ENCODE peak calls at places on chromosomes 7 and 10, in four cellular contexts. T is endothelial cell of umbilical vein, G is uterus, B is heart right ventricle. L is an unnamed sample.

GRCh38 chr10:102675887-102676616 is 31.8 kb downstream of the TRIM8 start:
- DNase-seq in B (peak; percentile 50), G (peak; percentile 34), T (no peak), L (peak; percentile 10)

GRCh38 chr7:47506716-47507354 is 75.1 kb downstream of the TNS3 start:
- DNase-seq in B (no peak), G (peak; percentile 30), T (no peak), L (no peak)

GRCh38 chr10:131216681-131217230 is 94.8 kb downstream of the TCERG1L start:
- DNase-seq in B (no peak), T (no peak), G (no peak), L (peak; percentile 49)

GRCh38 chr10:80500572-80501380 is 36.9 kb upstream of the SH2D4B start:
- DNase-seq in G (no peak), T (no peak), B (peak; percentile 76), L (no peak)

GRCh38 chr7:25256424-25256823 is 28.1 kb upstream of the NPVF start:
- DNase-seq in G (no peak), B (peak; percentile 17), T (no peak), L (no peak)

GRCh38 chr7:102398543-102398942 is 2.4 kb downstream of the PRKRIP1 start:
- DNase-seq in B (no peak), T (no peak), G (no peak), L (no peak)

GRCh38 chr10:101690461-101690860 is 4.5 kb downstream of the FBXW4 start:
- DNase-seq in B (no peak), G (no peak), T (no peak), L (no peak)

GRCh38 chr10:74058658-74059057 is 60.7 kb downstream of the VCL start:
- DNase-seq in T (peak; percentile 39), B (no peak), G (no peak), L (no peak)

GRCh38 chr7:129610709-129611245 is 743 bp upstream of the NRF1 start:
- DNase-seq in G (no peak), T (no peak), B (no peak), L (no peak)

GRCh38 chr7:90726623-90727022 is 130.5 kb downstream of the CDK14 start:
- DNase-seq in T (no peak), G (no peak), B (no peak), L (no peak)

GRCh38 chr10:112345202-112345601 is 28.7 kb upstream of the ACSL5 start:
- DNase-seq in B (no peak), G (no peak), T (no peak), L (no peak)

GRCh38 chr10:49571419-49571818 is 32.5 kb upstream of the ERCC6 start:
- DNase-seq in T (no peak), B (no peak), G (no peak), L (no peak)

GRCh38 chr10:7338469-7338868 is 72.4 kb downstream of the SFMBT2 start:
- DNase-seq in B (no peak), G (no peak), T (no peak), L (no peak)

DNA sequence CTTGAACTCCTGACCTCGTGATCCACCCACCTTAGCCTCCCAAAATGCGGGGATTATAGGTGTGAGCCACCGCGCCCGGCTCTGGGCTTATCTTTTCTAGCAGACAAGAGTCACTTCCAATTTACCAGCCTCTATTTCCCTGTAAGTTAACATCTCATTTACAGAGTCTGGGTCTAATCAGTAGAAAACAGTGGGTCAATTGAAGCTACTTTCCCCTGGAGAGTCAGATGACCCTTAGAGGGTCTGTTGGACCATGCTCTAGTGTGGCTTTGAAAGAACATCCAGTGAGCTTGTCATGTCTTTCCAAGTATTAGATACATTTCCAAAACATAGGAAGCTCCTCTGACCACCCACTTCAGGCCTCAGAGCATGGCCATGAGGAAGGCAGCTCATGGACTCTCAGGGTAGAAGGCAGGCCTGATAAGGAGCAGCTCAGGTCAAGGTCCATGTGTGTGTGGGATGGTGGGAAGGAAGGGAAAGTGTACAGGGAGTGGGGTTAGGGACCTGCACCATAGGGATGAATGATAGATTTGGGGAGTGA is 27.6 kb upstream of the RBM20 start:
- DNase-seq in B (no peak), G (no peak), T (no peak), L (no peak)
- H3K4me1 ChIP-seq in B (no peaks in the 10 kb centered on the region), G (no peaks in the 10 kb centered on the region), T (no peaks in the 10 kb centered on the region), L (no peaks in the 10 kb centered on the region)

GRCh38 chr7:131517218-131517923 is 39.1 kb downstream of the PODXL start:
- DNase-seq in B (no peak), T (no peak), G (no peak), L (peak; percentile 19)
- TF ChIP-seq CTCF in B (no peak), T (no peak), G (no peak), L (no peak)

GRCh38 chr7:32888505-32888904 is 3.1 kb downstream of the KBTBD2 start:
- DNase-seq in B (no peak), T (no peak), G (no peak), L (no peak)
- H3K4me1 ChIP-seq in B (peaks cover 77% of the 10 kb centered on the region), T (peaks cover 41% of the 10 kb centered on the region), G (peaks cover 6% of the 10 kb centered on the region), L (peaks cover 67% of the 10 kb centered on the region)

GRCh38 chr10:21954132-21954531 is 49.4 kb downstream of the DNAJC1 start:
- DNase-seq in B (no peak), T (no peak), G (no peak), L (no peak)

GRCh38 chr10:21954690-21955089 is 48.8 kb downstream of the DNAJC1 start:
- DNase-seq in T (no peak), B (no peak), G (no peak), L (no peak)

GRCh38 chr10:21950566-21950965 is 53.0 kb downstream of the DNAJC1 start:
- DNase-seq in B (no peak), T (no peak), G (no peak), L (no peak)

GRCh38 chr10:21953585-21954057 is 49.9 kb downstream of the DNAJC1 start:
- DNase-seq in B (no peak), G (no peak), T (peak; percentile 70), L (no peak)
- TF ChIP-seq CTCF in B (peak; percentile 64), G (no peak), T (no peak), L (peak; percentile 17)

DNA sequence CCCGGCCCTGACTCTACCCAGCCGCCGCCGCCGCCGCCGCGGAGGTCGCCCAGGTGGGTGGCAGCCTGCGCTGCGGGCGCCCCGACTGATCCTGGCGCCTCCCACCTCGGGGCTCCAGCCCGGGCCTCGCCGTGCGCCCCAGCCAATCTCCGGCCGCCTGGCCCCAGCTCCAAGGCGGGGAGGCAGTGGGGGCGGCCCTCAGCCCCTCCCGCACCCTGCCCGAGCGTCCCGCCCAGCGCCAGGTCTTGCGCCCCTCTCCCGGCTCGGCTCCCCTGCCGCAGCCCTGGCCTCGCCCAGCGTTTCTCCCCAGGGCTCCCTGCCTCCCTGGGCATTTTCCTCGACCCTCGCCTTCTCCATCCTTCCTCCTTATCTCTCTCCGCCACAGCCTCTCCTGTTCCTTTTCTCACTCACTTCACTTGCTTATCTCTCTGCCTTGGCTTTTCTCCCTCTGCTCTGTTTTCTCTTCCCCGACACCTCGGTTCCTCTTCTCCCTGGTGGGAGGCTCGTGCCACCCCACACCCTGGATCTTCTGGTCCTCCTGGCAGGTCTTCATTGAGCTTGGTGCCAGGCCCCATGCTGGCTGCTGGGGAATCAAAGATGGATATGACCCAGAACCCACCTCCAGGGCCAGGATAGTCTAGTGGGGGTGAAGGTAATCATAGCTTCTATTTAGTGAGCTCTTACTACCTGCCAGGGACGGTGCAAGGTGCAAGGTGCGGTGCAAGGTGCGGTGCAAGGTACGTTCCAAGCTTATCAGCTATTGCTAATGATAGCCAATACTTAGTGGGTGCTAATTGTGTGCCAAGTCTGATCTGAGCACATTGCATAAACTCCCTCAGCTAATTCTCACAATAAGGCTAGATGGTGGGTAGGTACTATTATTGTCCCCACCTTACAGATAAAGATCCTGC is at the start of gene SFRP5:
- DNase-seq in G (no peak), B (no peak), T (no peak), L (no peak)
- H3K4me1 ChIP-seq in G (no peaks in the 10 kb centered on the region), B (peaks cover 4% of the 10 kb centered on the region), T (no peaks in the 10 kb centered on the region), L (peaks cover 13% of the 10 kb centered on the region)

GRCh38 chr7:80785961-80786360 is 132.9 kb downstream of the SEMA3C start:
- DNase-seq in G (no peak), B (no peak), T (no peak), L (no peak)
- TF ChIP-seq CTCF in G (no peak), B (no peak), T (no peak), L (no peak)

GRCh38 chr10:29622382-29622885 is 12.3 kb downstream of the SVIL start:
- DNase-seq in T (no peak), G (no peak), B (no peak), L (peak; percentile 44)
- H3K4me1 ChIP-seq in T (no peaks in the 10 kb centered on the region), G (peaks cover 30% of the 10 kb centered on the region), B (peaks cover 73% of the 10 kb centered on the region), L (peaks cover 44% of the 10 kb centered on the region)